ENCODE peak calls at places on chromosomes 3 and 15, in seven cellular contexts. G is GM12865, Y is fibroblast of pulmonary artery, P is GM12878, Z is choroid plexus epithelial cell, B is lower leg skin, I is dorsolateral prefrontal cortex. J is an unnamed sample.

GRCh38 chr15:49060710-49061483 is 14.7 kb upstream of the SECISBP2L start:
- DNase-seq in G (no peak), Y (peak), P (no peak), Z (peak), B (no peak), I (no peak), J (peak)

GRCh38 chr3:126288314-126288713 is 68.9 kb downstream of the KLF15 start:
- DNase-seq in G (no peak), Y (no peak), P (no peak), Z (no peak), B (peak), I (peak), J (no peak)

GRCh38 chr15:88126695-88127476 is 129.7 kb downstream of the NTRK3 start:
- DNase-seq in G (no peak), Y (no peak), P (no peak), Z (no peak), B (no peak), I (no peak), J (no peak)

GRCh38 chr3:124767691-124768090 is 37.4 kb downstream of the UMPS start:
- DNase-seq in G (no peak), Y (no peak), P (no peak), Z (no peak), B (no peak), I (no peak), J (no peak)

GRCh38 chr15:29942548-29942947 is 120.3 kb upstream of the TJP1 start:
- DNase-seq in G (no peak), Y (no peak), P (no peak), Z (no peak), B (no peak), I (no peak), J (no peak)

GRCh38 chr3:100265016-100265415 is 4.2 kb downstream of the TBC1D23 start:
- DNase-seq in G (no peak), Y (no peak), P (no peak), Z (no peak), B (no peak), I (no peak), J (no peak)

GRCh38 chr15:61295239-61295638 is 66.1 kb upstream of the RORA start:
- DNase-seq in G (no peak), Y (no peak), P (no peak), Z (no peak), B (no peak), I (no peak), J (no peak)

GRCh38 chr3:38404286-38404685 is 49.4 kb upstream of the ACVR2B start:
- DNase-seq in G (no peak), Y (peak), P (no peak), Z (peak), B (no peak), I (no peak), J (peak)

GRCh38 chr15:39583586-39584265 is 2.8 kb downstream of the THBS1 start:
- DNase-seq in G (peak), Y (peak), P (no peak), Z (peak), B (no peak), I (no peak), J (peak)

GRCh38 chr3:83216919-83217594 is 1455.6 kb upstream of the GBE1 start:
- DNase-seq in G (no peak), Y (no peak), P (no peak), Z (no peak), B (peak), I (no peak), J (no peak)

GRCh38 chr3:190517696-190518095 is 3.8 kb downstream of the IL1RAP start:
- DNase-seq in G (no peak), Y (peak), P (no peak), Z (peak), B (no peak), I (no peak), J (peak)

GRCh38 chr3:160755776-160756304 is at the start of gene PPM1L:
- DNase-seq in G (peak), Y (peak), P (no peak), Z (peak), B (peak), I (peak), J (peak)

GRCh38 chr15:48641416-48641815 is 4.1 kb downstream of the FBN1 start:
- DNase-seq in G (peak), Y (peak), P (peak), Z (peak), B (no peak), I (no peak), J (peak)

GRCh38 chr15:67253517-67254237 is 784 bp downstream of the AAGAB start:
- DNase-seq in G (no peak), Y (peak), P (no peak), Z (peak), B (no peak), I (no peak), J (peak)

GRCh38 chr15:67256051-67256450 is 1.5 kb downstream of the IQCH start:
- DNase-seq in G (no peak), Y (no peak), P (no peak), Z (no peak), B (no peak), I (no peak), J (no peak)

GRCh38 chr15:67254238-67255175 is at the start of the genes AAGAB and IQCH:
- DNase-seq in G (peak), Y (peak), P (peak), Z (peak), B (peak), I (peak), J (peak)

GRCh38 chr15:67251318-67251717 is 3.1 kb downstream of the AAGAB start:
- DNase-seq in G (no peak), Y (no peak), P (no peak), Z (peak), B (no peak), I (no peak), J (no peak)

DNA sequence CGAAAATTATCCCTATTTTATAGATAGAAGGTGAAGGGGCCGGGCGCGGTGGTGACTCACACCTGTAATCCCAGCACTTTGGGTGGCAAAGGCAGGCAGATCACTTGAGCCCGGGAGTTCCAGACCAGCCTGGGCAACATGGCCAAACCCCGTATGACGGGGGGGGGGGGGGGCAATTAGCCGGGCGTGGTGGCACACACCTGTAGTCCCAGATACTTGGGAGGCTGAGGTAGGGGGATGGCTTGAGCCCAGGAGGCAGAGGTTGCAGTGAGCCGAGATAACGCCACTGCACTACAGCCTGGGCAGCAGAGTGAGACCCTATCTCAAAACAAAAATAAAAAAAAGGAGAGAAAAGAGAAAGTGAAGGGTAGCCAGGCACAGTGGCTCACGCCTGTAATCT is 1.4 kb downstream of the AAGAB start:
- DNase-seq in G (no peak), Y (no peak), P (no peak), Z (no peak), B (no peak), I (no peak), J (no peak)
- H3K4me3 ChIP-seq in G (peak), Y (peak), P (peak), Z (peak), B (no peak), I (peak), J (peak)

GRCh38 chr15:34337557-34338306 is at the start of gene SLC12A6:
- DNase-seq in G (peak), Y (peak), P (no peak), Z (peak), B (peak), I (peak), J (peak)
- TF ChIP-seq CTCF in G (no peak), Y (no peak), P (no peak), Z (no peak), B (no peak), I (peak), J (no peak)

GRCh38 chr3:141960731-141961130 is 84.3 kb downstream of the ATP1B3 start:
- DNase-seq in G (no peak), Y (peak), P (no peak), Z (peak), B (no peak), I (no peak), J (peak)

GRCh38 chr3:141955163-141955562 is 78.7 kb downstream of the ATP1B3 start:
- DNase-seq in G (no peak), Y (no peak), P (no peak), Z (peak), B (no peak), I (no peak), J (peak)

GRCh38 chr3:141963301-141963700 is 86.9 kb downstream of the ATP1B3 start:
- DNase-seq in G (no peak), Y (no peak), P (no peak), Z (no peak), B (no peak), I (no peak), J (no peak)

GRCh38 chr3:141959531-141959920 is 83.1 kb downstream of the ATP1B3 start:
- DNase-seq in G (no peak), Y (no peak), P (no peak), Z (no peak), B (no peak), I (no peak), J (no peak)

GRCh38 chr3:141959921-141960554 is 83.6 kb downstream of the ATP1B3 start:
- DNase-seq in G (no peak), Y (peak), P (no peak), Z (peak), B (no peak), I (no peak), J (peak)
- H3K4me3 ChIP-seq in G (no peak), Y (no peak), P (no peak), Z (no peak), B (no peak), I (no peak), J (no peak)

GRCh38 chr3:43997788-43998373 is 243.8 kb upstream of the TOPAZ1 start:
- DNase-seq in G (peak), Y (no peak), P (no peak), Z (no peak), B (peak), I (no peak), J (peak)

GRCh38 chr3:43998374-43998840 is 243.3 kb upstream of the TOPAZ1 start:
- DNase-seq in G (no peak), Y (no peak), P (no peak), Z (no peak), B (peak), I (no peak), J (peak)

GRCh38 chr3:43995929-43996378 is 245.7 kb upstream of the TOPAZ1 start:
- DNase-seq in G (peak), Y (no peak), P (no peak), Z (no peak), B (no peak), I (no peak), J (no peak)

GRCh38 chr3:43995078-43995928 is 246.4 kb upstream of the TOPAZ1 start:
- DNase-seq in G (peak), Y (no peak), P (no peak), Z (peak), B (peak), I (no peak), J (peak)

DNA sequence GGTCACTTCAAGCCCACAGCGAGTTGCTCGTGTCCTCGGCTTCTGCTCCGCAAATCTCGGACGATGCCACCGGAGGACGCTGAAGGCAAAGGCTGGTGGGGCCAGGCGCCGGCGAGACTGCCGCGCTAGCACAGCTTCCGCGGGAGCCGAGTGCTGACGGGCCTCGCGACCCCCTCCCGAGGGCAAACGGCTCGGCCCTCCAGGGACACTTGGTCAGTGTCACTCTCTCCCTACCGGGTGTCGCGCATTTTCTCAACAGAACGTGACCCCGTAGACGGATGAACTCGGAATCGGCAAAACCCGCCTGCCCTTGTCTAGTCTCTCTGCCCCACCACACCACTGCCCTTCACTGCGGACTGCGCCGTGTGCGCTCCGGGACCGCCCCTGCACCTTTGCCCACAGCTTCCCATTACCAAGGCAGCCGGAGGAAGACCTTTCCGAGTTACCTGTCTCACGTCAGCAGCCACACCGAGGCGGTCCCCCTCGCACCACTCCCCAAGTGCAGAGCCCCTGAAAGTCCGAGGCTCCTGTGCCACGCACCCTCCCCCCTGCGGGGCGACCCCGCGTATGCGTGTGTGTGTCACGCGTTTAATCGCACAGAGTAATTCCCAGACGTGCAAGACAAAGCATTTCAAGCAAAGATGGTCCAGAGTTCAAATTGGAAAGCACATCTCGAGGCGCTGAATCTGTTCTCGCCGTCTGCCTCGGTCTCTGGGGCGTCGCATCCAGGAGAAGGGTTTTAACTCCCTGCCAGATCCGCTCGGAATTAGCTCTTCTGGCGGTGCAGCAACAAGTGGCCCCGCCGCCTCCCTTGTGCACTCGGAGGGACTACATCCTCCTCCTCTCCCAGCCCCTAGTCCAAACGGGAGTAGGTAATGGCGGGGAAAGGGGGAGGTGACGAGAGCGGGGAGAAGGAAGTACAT is 245.0 kb upstream of the TOPAZ1 start:
- DNase-seq in G (peak), Y (peak), P (no peak), Z (peak), B (peak), I (no peak), J (peak)
- TF ChIP-seq CTCF in G (peak), Y (no peak), P (peak), Z (peak), B (no peak), I (peak), J (peak)

GRCh38 chr15:83206971-83207621 is 527 bp downstream of the HDGFL3 start:
- DNase-seq in G (peak), Y (peak), P (no peak), Z (peak), B (peak), I (peak), J (peak)

GRCh38 chr15:83207622-83208356 is at the start of gene HDGFL3:
- DNase-seq in G (peak), Y (peak), P (no peak), Z (peak), B (peak), I (peak), J (peak)

GRCh38 chr15:83204697-83205096 is 2.9 kb downstream of the HDGFL3 start:
- DNase-seq in G (no peak), Y (no peak), P (no peak), Z (peak), B (no peak), I (no peak), J (no peak)

GRCh38 chr15:83206387-83206970 is 1.1 kb downstream of the HDGFL3 start:
- DNase-seq in G (peak), Y (no peak), P (no peak), Z (peak), B (no peak), I (peak), J (peak)

GRCh38 chr15:83205725-83206324 is 1.8 kb downstream of the HDGFL3 start:
- DNase-seq in G (peak), Y (peak), P (no peak), Z (peak), B (no peak), I (no peak), J (peak)
- H3K4me3 ChIP-seq in G (peak), Y (peak), P (peak), Z (peak), B (no peak), I (peak), J (peak)

DNA sequence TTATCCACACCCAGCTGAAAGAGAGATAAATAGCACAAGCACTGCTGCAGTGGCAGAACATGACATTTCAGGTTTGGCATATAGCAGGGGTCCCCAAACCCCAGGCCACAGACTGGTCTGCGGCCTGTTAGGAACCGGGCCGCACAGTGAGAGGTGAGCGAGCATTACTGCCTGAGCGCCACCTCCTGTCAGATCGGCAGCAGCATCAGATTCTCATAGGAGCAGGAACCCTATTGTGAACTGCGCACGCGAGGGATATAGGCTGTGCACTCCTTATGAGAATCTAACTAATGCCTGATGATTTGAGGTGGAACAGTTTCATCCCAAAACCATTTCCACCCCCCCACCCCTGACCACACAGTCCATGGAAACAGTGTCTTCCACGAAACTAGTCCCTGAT is 54.6 kb downstream of the CCR4 start:
- DNase-seq in G (no peak), Y (no peak), P (no peak), Z (no peak), B (peak), I (no peak), J (no peak)
- TF ChIP-seq CTCF in G (no peak), Y (no peak), P (no peak), Z (no peak), B (no peak), I (no peak), J (no peak)

GRCh38 chr3:15634671-15635661 is 33.4 kb downstream of the BTD start:
- DNase-seq in G (no peak), Y (peak), P (no peak), Z (peak), B (no peak), I (no peak), J (peak)
- H3K4me3 ChIP-seq in G (no peak), Y (no peak), P (no peak), Z (no peak), B (no peak), I (peak), J (no peak)

J was measured in astrocyte of the spinal cord.